ENCODE peak calls at places on chromosomes 5 and 9, in four cellular contexts. L, B, Q and U are unnamed samples.

GRCh38 chr5:76622973-76623596 is at the start of gene F2RL2:
- DNase-seq in L (peak), B (no peak), Q (peak), U (peak)

GRCh38 chr9:123678038-123678877 is 251.7 kb downstream of the DENND1A start:
- DNase-seq in Q (peak), B (no peak), L (peak), U (no peak)

GRCh38 chr5:169805527-169805934 is 168.5 kb downstream of the DOCK2 start:
- DNase-seq in B (no peak), Q (no peak), L (no peak), U (no peak)

GRCh38 chr9:101736723-101737122 is 1.7 kb downstream of the GRIN3A start:
- DNase-seq in B (no peak), Q (no peak), L (peak), U (no peak)

GRCh38 chr5:88831856-88832255 is 51.1 kb downstream of the MEF2C start:
- DNase-seq in L (no peak), B (no peak), Q (no peak), U (no peak)

GRCh38 chr9:124803911-124804310 is 27.0 kb downstream of the OLFML2A start:
- DNase-seq in B (no peak), L (no peak), Q (no peak), U (no peak)

GRCh38 chr9:124215956-124216355 is 41.8 kb upstream of the NEK6 start:
- DNase-seq in L (no peak), Q (no peak), B (no peak), U (no peak)

GRCh38 chr5:9090381-9091026 is 455.4 kb downstream of the SEMA5A start:
- DNase-seq in Q (no peak), L (no peak), B (no peak), U (no peak)

GRCh38 chr9:18905033-18905882 is 127.8 kb downstream of the SAXO1 start:
- DNase-seq in L (peak), Q (peak), B (no peak), U (peak)

GRCh38 chr9:136741885-136742568 is 713 bp downstream of the LCN10 start:
- DNase-seq in Q (no peak), L (no peak), B (no peak), U (no peak)

GRCh38 chr9:98262056-98262455 is 6.6 kb upstream of the TBC1D2 start:
- DNase-seq in L (no peak), B (no peak), Q (no peak), U (no peak)

GRCh38 chr5:120155873-120156272 is 308.2 kb upstream of the PRR16 start:
- DNase-seq in B (no peak), L (no peak), Q (no peak), U (peak)

GRCh38 chr5:126948011-126948355 is 82.4 kb downstream of the MARCHF3 start:
- DNase-seq in B (no peak), Q (no peak), L (no peak), U (no peak)

GRCh38 chr9:85213650-85214607 is 527.8 kb downstream of the AGTPBP1 start:
- DNase-seq in L (no peak), Q (no peak), B (no peak), U (no peak)

GRCh38 chr5:154618696-154619095 is 136.5 kb upstream of the LARP1 start:
- DNase-seq in B (no peak), L (no peak), Q (peak), U (no peak)

GRCh38 chr9:122107291-122107805 is 14.2 kb upstream of the TTLL11 start:
- DNase-seq in B (no peak), Q (no peak), L (no peak), U (no peak)

GRCh38 chr5:106691701-106692100 is 979.0 kb downstream of the EFNA5 start:
- DNase-seq in Q (no peak), B (no peak), L (peak), U (no peak)

GRCh38 chr5:143052967-143053682 is 282.9 kb downstream of the ARHGAP26 start:
- DNase-seq in B (no peak), Q (no peak), L (no peak), U (no peak)

GRCh38 chr5:31397926-31398557 is 133.9 kb downstream of the DROSHA start:
- DNase-seq in L (no peak), B (no peak), Q (peak), U (no peak)

GRCh38 chr9:129356871-129357772 is 179.1 kb upstream of the IER5L start:
- DNase-seq in Q (no peak), B (no peak), L (no peak), U (no peak)

GRCh38 chr9:136853596-136854112 is 1.5 kb downstream of the MAMDC4 start:
- DNase-seq in B (peak), Q (no peak), L (no peak), U (no peak)

GRCh38 chr9:108496866-108497265 is 358.9 kb downstream of the ACTL7B start:
- DNase-seq in B (no peak), L (no peak), Q (no peak), U (no peak)

GRCh38 chr9:37037744-37038640 is 3.9 kb upstream of the PAX5 start:
- DNase-seq in L (no peak), Q (no peak), B (no peak), U (no peak)

GRCh38 chr5:39055027-39055759 is 19.0 kb downstream of the RICTOR start:
- DNase-seq in L (no peak), Q (no peak), B (no peak), U (no peak)

GRCh38 chr5:82784521-82784920 is 292.7 kb downstream of the TMEM167A start:
- DNase-seq in B (no peak), Q (no peak), L (peak), U (no peak)

GRCh38 chr5:149799119-149799623 is 69.1 kb downstream of the PPARGC1B start:
- DNase-seq in Q (peak), L (peak), B (peak), U (peak)

GRCh38 chr5:166581827-166582226 is 1709.6 kb upstream of the WWC1 start:
- DNase-seq in B (no peak), L (no peak), Q (peak), U (peak)

DNA sequence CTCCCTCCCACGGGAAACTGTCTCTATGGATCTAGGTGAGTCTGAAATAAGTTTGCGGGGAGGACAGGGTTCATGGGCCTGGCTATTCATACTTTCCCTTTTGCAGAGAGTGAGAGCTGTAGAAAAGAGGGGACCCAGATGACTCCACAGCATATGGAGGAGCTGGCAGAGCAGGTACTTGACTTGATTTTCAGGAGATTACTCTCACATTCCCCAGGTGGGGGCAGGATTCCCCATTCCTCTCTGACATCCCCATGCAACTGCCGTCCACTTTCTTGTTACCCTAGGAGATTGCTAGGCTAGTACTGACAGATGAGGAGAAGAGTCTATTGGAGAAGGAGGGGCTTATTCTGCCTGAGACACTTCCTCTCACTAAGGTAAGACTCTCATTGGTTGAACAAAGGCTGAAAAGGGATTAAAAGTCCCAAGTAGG is 659 bp downstream of the CREB3 start:
- DNase-seq in B (no peak), L (peak), Q (peak), U (peak)
- TF ChIP-seq CTCF in B (no peak), L (peak), Q (no peak), U (peak)

DNA sequence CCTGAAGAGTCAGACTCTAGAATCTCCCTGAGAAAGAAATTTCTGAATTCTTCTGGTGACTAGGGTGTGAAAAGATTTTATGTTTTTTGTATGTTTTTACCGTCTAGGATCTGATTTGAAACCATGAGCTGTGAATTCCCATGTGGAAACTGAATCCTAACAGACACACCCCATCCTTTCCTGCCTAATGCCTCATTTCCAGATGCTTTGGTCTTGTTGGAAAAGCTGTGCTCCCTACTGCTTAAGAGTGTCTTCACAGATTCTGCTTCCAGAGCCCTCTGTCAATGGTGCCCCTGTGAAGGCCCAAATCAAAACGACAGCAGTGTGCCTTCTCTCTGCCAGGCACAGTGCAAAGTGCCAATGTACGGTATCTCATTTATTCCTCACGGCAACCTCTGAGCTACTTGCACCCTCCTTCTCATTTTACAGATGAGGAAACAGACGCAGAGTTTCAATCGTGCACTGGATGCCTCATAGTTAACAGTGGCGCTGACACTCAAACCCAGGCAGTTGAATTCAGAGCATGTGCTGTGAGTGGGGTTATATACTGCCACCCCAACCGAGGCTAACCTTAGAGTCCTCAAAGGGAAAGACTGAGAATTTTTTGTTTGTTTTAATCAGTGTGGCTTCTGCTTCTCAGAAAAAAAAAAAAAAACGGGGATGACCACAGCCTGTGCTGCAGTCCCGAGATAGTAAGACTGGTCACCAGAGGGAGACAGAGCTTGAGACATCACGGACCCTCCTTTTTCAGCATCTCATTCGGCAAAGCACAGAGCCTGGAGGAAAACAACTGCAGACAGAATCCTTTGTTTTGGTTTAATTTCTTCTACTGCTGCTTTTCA is 188.4 kb downstream of the SNCAIP start:
- DNase-seq in Q (peak), L (peak), B (peak), U (peak)
- TF ChIP-seq CTCF in Q (peak), L (peak), B (peak), U (peak)

DNA sequence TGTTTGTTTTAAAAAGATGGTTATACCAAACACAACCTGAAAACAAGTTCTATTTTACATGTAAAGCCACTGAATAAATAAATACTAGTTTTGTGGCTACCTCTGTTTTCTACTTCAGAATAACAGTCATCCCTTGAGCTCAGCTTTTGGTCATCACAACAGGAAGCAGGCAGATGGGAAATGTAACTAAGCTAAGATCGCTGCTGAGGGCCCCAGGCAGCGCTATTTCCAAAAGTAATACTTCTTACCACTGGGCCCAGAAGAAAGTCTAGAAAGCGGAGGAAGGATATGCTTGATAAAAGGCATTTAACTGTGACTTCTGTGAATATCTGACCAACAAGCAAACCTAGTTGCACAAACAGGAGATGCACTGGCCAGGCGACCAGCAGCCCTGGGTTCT is 61.4 kb downstream of the SERINC5 start:
- DNase-seq in Q (no peak), B (no peak), L (no peak), U (no peak)
- TF ChIP-seq CTCF in Q (no peak), B (no peak), L (no peak), U (no peak)

DNA sequence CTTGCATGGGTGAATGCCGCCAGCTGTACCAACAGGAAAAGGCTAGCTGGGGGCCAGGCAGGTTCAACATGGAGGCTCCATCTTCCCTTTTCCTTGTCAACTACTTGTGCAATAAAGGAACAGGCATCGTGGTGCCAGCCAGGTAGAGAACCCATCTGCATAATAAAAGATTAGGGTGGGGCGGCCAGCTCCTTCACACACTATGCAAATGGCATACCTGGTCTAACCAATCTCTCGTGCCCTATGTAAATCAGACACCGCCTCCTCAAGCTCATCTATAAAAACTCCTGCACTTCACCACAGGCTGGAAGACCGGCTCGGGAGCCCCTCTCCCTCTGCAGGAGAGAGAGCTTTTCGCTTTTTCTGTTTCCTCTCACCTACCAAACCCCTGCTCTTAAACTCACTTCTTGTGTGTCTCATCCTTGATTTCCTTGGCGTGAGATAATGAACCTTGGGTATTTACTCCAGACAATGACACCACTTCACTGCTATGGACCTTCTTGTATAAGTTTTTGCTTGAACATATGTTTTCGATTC is 244.3 kb upstream of the PUM3 start:
- DNase-seq in L (no peak), Q (no peak), B (no peak), U (peak)
- TF ChIP-seq CTCF in L (no peak), Q (no peak), B (no peak), U (no peak)